ENCODE peak calls at places on chromosome 22, in five cellular contexts. J, Y, B, Z and H are unnamed samples.

GRCh38 chr22:41352058-41352457 is 29.7 kb upstream of the TEF start:
- DNase-seq in J (no peak), Y (no peak), Z (no peak), B (no peak), H (no peak)

GRCh38 chr22:46661221-46661851 is 41.1 kb downstream of the GRAMD4 start:
- DNase-seq in Y (peak), J (no peak), Z (peak), B (peak), H (no peak)

GRCh38 chr22:27737521-27737920 is 64.0 kb downstream of the MN1 start:
- DNase-seq in Z (no peak), B (no peak), J (no peak), Y (no peak), H (no peak)

GRCh38 chr22:29938285-29938693 is 55.3 kb downstream of the MTMR3 start:
- DNase-seq in B (no peak), Z (no peak), J (no peak), Y (no peak), H (no peak)

GRCh38 chr22:42434283-42434682 is 2.1 kb upstream of the NFAM1 start:
- DNase-seq in Y (no peak), B (peak), Z (no peak), J (peak), H (no peak)

GRCh38 chr22:47190276-47190956 is 428.0 kb downstream of the TBC1D22A start:
- DNase-seq in Z (no peak), J (no peak), B (peak), Y (no peak), H (peak)

GRCh38 chr22:36334081-36334831 is 53.5 kb downstream of the MYH9 start:
- DNase-seq in Y (no peak), B (no peak), J (no peak), Z (no peak), H (no peak)

GRCh38 chr22:47158457-47158856 is 396.0 kb downstream of the TBC1D22A start:
- DNase-seq in Y (no peak), B (no peak), J (no peak), Z (no peak), H (no peak)

GRCh38 chr22:44245438-44245837 is 64.7 kb downstream of the PARVG start:
- DNase-seq in Z (no peak), B (no peak), Y (no peak), J (no peak), H (no peak)

GRCh38 chr22:42688241-42688913 is 32.3 kb downstream of the A4GALT start:
- DNase-seq in J (peak), Z (peak), B (peak), Y (no peak), H (peak)

GRCh38 chr22:29635734-29636357 is 32.4 kb downstream of the NF2 start:
- DNase-seq in J (peak), Y (no peak), B (peak), Z (peak), H (peak)

GRCh38 chr22:40857309-40857851 is 432 bp downstream of the XPNPEP3 start:
- DNase-seq in J (no peak), Z (no peak), Y (no peak), B (no peak), H (no peak)

GRCh38 chr22:48494968-48495750 is 1332.5 kb downstream of the BRD1 start:
- DNase-seq in B (no peak), Z (no peak), J (no peak), Y (no peak), H (no peak)

GRCh38 chr22:24376002-24376401 is 51.4 kb upstream of the ADORA2A start:
- DNase-seq in Z (no peak), J (no peak), Y (no peak), B (no peak), H (no peak)

GRCh38 chr22:29206372-29207230 is 905 bp downstream of the EMID1 start:
- DNase-seq in J (no peak), Y (no peak), B (peak), Z (no peak), H (no peak)

GRCh38 chr22:48905206-48905975 is 922.3 kb downstream of the BRD1 start:
- DNase-seq in J (no peak), B (no peak), Y (no peak), Z (no peak), H (no peak)

GRCh38 chr22:50530857-50531545 is 1.2 kb upstream of the TYMP start:
- DNase-seq in J (no peak), B (peak), Y (peak), Z (no peak), H (no peak)

GRCh38 chr22:47284822-47285221 is 522.4 kb downstream of the TBC1D22A start:
- DNase-seq in B (no peak), Y (no peak), Z (no peak), J (no peak), H (no peak)

GRCh38 chr22:31943206-31943975 is 944 bp upstream of the YWHAH start:
- DNase-seq in Y (no peak), J (no peak), B (no peak), Z (no peak), H (no peak)

GRCh38 chr22:46984751-46985506 is 222.5 kb downstream of the TBC1D22A start:
- DNase-seq in B (no peak), Y (no peak), J (no peak), Z (peak), H (no peak)

GRCh38 chr22:17712441-17712840 is 61.8 kb downstream of the BID start:
- DNase-seq in J (no peak), Z (no peak), Y (no peak), B (peak), H (no peak)

GRCh38 chr22:19210188-19210587 is 31.7 kb upstream of the SLC25A1 start:
- DNase-seq in J (no peak), B (no peak), Y (no peak), Z (no peak), H (no peak)

GRCh38 chr22:35733742-35734516 is 16.3 kb downstream of the APOL5 start:
- DNase-seq in Y (no peak), J (no peak), Z (no peak), B (no peak), H (peak)

GRCh38 chr22:17972385-17973181 is 51.8 kb downstream of the MICAL3 start:
- DNase-seq in J (no peak), B (no peak), Y (no peak), Z (peak), H (no peak)

GRCh38 chr22:45526768-45527360 is 24.2 kb downstream of the FBLN1 start:
- DNase-seq in J (no peak), B (no peak), Z (no peak), Y (no peak), H (no peak)

GRCh38 chr22:50329236-50329635 is 2.4 kb upstream of the DENND6B start:
- DNase-seq in Z (no peak), J (no peak), Y (no peak), B (no peak), H (no peak)

GRCh38 chr22:38222797-38223119 is 21.0 kb downstream of the MAFF start:
- DNase-seq in B (no peak), Z (no peak), J (no peak), Y (no peak), H (no peak)

GRCh38 chr22:30202531-30203006 is 44.0 kb downstream of the LIF start:
- DNase-seq in Y (no peak), J (no peak), B (peak), Z (no peak), H (no peak)

GRCh38 chr22:50737728-50738648 is at the start of gene ACR:
- DNase-seq in J (no peak), Y (no peak), Z (no peak), B (no peak), H (no peak)